ENCODE peak calls at places on chromosome 2, in four cellular contexts. F, P, I and Y are unnamed samples.

GRCh38 chr2:1685957-1686783 is 58.1 kb downstream of the PXDN start:
- DNase-seq in I (peak; percentile 64), P (peak; percentile 87), F (peak; percentile 62), Y (peak; percentile 74)

GRCh38 chr2:38515155-38516074 is 87.3 kb downstream of the HNRNPLL start:
- DNase-seq in I (no peak), P (no peak), F (peak; percentile 59), Y (no peak)

GRCh38 chr2:134765987-134766386 is 47.2 kb upstream of the TMEM163 start:
- DNase-seq in I (no peak), F (no peak), P (no peak), Y (no peak)

GRCh38 chr2:109487237-109487869 is 126.4 kb downstream of the SEPTIN10 start:
- DNase-seq in I (no peak), F (peak; percentile 95), P (no peak), Y (no peak)

GRCh38 chr2:207926133-207927076 is 98.9 kb downstream of the PLEKHM3 start:
- DNase-seq in F (peak; percentile 85), P (peak; percentile 25), I (no peak), Y (no peak)

GRCh38 chr2:220114443-220114842 is 487.0 kb downstream of the SLC4A3 start:
- DNase-seq in P (no peak), I (no peak), F (no peak), Y (no peak)

GRCh38 chr2:190961918-190962487 is 52.0 kb downstream of the STAT1 start:
- DNase-seq in P (no peak), F (no peak), I (no peak), Y (no peak)

GRCh38 chr2:33210626-33211025 is 263.9 kb downstream of the LTBP1 start:
- DNase-seq in P (peak; percentile 39), F (peak; percentile 99), I (no peak), Y (no peak)

GRCh38 chr2:62801814-62802524 is 96.5 kb downstream of the EHBP1 start:
- DNase-seq in P (peak; percentile 44), F (peak; percentile 8), I (no peak), Y (no peak)

GRCh38 chr2:95269036-95269680 is 5.1 kb upstream of the PROM2 start:
- DNase-seq in P (no peak), I (no peak), F (no peak), Y (peak; percentile 14)

GRCh38 chr2:240453461-240454030 is 18.1 kb downstream of the GPC1 start:
- DNase-seq in I (no peak), F (no peak), P (no peak), Y (no peak)

GRCh38 chr2:11056614-11057013 is 98.7 kb upstream of the SLC66A3 start:
- DNase-seq in F (peak; percentile 94), P (no peak), I (no peak), Y (no peak)

GRCh38 chr2:191152841-191153240 is 2.0 kb upstream of the STAT4 start:
- DNase-seq in F (peak; percentile 75), I (no peak), P (no peak), Y (no peak)

GRCh38 chr2:217906787-217907186 is 96.0 kb downstream of the TNS1 start:
- DNase-seq in I (no peak), P (no peak), F (no peak), Y (no peak)
- H3K56ac ChIP-seq in I (no peak overlapping the region), P (no peak overlapping the region), F (no peak overlapping the region), Y (no peak overlapping the region)

GRCh38 chr2:46390901-46391395 is 88.4 kb upstream of the TMEM247 start:
- DNase-seq in F (no peak), I (no peak), P (peak; percentile 50), Y (peak; percentile 17)

GRCh38 chr2:46387886-46388515 is 90.8 kb downstream of the EPAS1 start:
- DNase-seq in I (no peak), P (no peak), F (no peak), Y (peak; percentile 13)

GRCh38 chr2:46388873-46389272 is 90.5 kb upstream of the TMEM247 start:
- DNase-seq in P (no peak), F (no peak), I (no peak), Y (peak; percentile 14)

GRCh38 chr2:46389417-46389916 is 89.9 kb upstream of the TMEM247 start:
- DNase-seq in F (peak; percentile 25), I (no peak), P (no peak), Y (peak; percentile 20)

DNA sequence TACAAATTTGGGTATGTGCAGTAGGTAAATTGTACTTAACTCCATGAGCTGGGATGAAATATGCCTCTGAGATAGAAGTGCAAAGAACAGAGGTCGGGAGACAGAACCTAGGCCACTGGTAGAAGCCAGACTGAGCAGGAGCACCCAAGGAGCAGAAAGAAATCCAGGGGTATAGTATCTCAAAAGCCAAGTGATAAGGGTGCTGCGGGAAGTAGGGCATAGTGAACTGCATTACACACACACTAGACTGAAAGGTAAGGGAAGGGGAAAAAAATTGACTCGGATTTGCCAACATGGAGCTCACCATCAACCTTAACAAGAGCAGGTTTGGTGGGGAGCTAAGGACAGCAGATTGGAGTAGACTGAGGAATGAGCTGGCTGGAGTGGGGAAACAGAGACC is 89.3 kb upstream of the TMEM247 start:
- DNase-seq in I (no peak), P (no peak), F (no peak), Y (no peak)
- H3K56ac ChIP-seq in I (no peak overlapping the region), P (no peak overlapping the region), F (no peak overlapping the region), Y (no peak overlapping the region)

GRCh38 chr2:8985561-8986326 is 17.7 kb downstream of the MBOAT2 start:
- DNase-seq in P (no peak), I (no peak), F (peak; percentile 41), Y (no peak)
- H3K56ac ChIP-seq in P (no peak overlapping the region), I (no peak overlapping the region), F (no peak overlapping the region), Y (no peak overlapping the region)

DNA sequence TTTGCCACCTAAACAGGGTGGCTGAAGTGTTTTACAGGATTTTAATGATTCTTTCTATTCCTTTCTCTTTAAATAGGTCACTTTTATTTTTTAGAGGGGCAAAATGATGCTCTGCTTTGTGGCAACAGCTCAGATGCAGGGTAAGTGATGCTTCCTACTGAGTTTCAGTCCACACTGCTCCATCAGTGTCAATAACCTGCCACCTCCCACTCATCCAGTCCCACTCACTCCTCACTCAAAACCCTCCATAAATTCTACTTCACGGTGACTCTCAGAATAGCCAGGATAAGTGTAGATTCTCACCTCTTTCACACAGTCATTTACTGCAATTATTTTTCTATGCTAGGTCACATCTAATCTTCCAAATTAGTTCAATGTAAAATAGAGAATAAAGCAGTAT is 72.7 kb downstream of the SCN2A start:
- DNase-seq in F (no peak), I (no peak), P (no peak), Y (no peak)
- H3K56ac ChIP-seq in F (no peak overlapping the region), I (no peak overlapping the region), P (no peak overlapping the region), Y (no peak overlapping the region)